ENCODE peak calls at places on chromosomes 4 and X, in eight cellular contexts. One of them, this sample, is unnamed.

GRCh38 chr4:184957451-184958115 is 60.7 kb upstream of the HELT start:
- DNase-seq in caudate nucleus: no peak
- DNase-seq in hypothalamus: no peak
- DNase-seq in iPS DF 6.9: no peak
- DNase-seq in T-cell: no peak
- DNase-seq in Daoy: no peak
- DNase-seq in NCI-H1930: no peak
- DNase-seq in HCT116: no peak
- DNase-seq in this sample: no peak

GRCh38 chr4:184096561-184097239 is 121.0 kb downstream of the ENPP6 start:
- DNase-seq in caudate nucleus: no peak
- DNase-seq in hypothalamus: no peak
- DNase-seq in iPS DF 6.9: no peak
- DNase-seq in T-cell: no peak
- DNase-seq in Daoy: no peak
- DNase-seq in NCI-H1930: no peak
- DNase-seq in HCT116: no peak
- DNase-seq in this sample: no peak

GRCh38 chr4:78207951-78208350 is 150.8 kb downstream of the FRAS1 start:
- DNase-seq in caudate nucleus: no peak
- DNase-seq in hypothalamus: no peak
- DNase-seq in iPS DF 6.9: no peak
- DNase-seq in T-cell: no peak
- DNase-seq in Daoy: no peak
- DNase-seq in NCI-H1930: no peak
- DNase-seq in HCT116: no peak
- DNase-seq in this sample: no peak

GRCh38 chr4:53313510-53313909 is 52.4 kb downstream of the SCFD2 start:
- DNase-seq in caudate nucleus: no peak
- DNase-seq in hypothalamus: no peak
- DNase-seq in iPS DF 6.9: no peak
- DNase-seq in T-cell: no peak
- DNase-seq in Daoy: no peak
- DNase-seq in NCI-H1930: no peak
- DNase-seq in HCT116: no peak
- DNase-seq in this sample: no peak

GRCh38 chr4:98728433-98728832 is 70.0 kb upstream of the TSPAN5 start:
- DNase-seq in caudate nucleus: no peak
- DNase-seq in hypothalamus: no peak
- DNase-seq in iPS DF 6.9: no peak
- DNase-seq in T-cell: no peak
- DNase-seq in Daoy: peak
- DNase-seq in NCI-H1930: no peak
- DNase-seq in HCT116: no peak
- DNase-seq in this sample: no peak

GRCh38 chr4:112173593-112174559 is 28.6 kb downstream of the FAM241A start:
- DNase-seq in caudate nucleus: no peak
- DNase-seq in hypothalamus: no peak
- DNase-seq in iPS DF 6.9: no peak
- DNase-seq in T-cell: no peak
- DNase-seq in Daoy: peak
- DNase-seq in NCI-H1930: no peak
- DNase-seq in HCT116: peak
- DNase-seq in this sample: no peak

GRCh38 chrX:83511208-83511607 is 3.1 kb downstream of the POU3F4 start:
- DNase-seq in caudate nucleus: no peak
- DNase-seq in hypothalamus: no peak
- DNase-seq in iPS DF 6.9: no peak
- DNase-seq in T-cell: no peak
- DNase-seq in Daoy: no peak
- DNase-seq in NCI-H1930: peak
- DNase-seq in HCT116: no peak
- DNase-seq in this sample: no peak

GRCh38 chr4:156832886-156833285 is 138.7 kb downstream of the PDGFC start:
- DNase-seq in caudate nucleus: no peak
- DNase-seq in hypothalamus: no peak
- DNase-seq in iPS DF 6.9: no peak
- DNase-seq in T-cell: no peak
- DNase-seq in Daoy: no peak
- DNase-seq in NCI-H1930: no peak
- DNase-seq in HCT116: no peak
- DNase-seq in this sample: no peak

GRCh38 chr4:182600836-182601235 is 316.4 kb downstream of the DCTD start:
- DNase-seq in caudate nucleus: no peak
- DNase-seq in hypothalamus: no peak
- DNase-seq in iPS DF 6.9: no peak
- DNase-seq in T-cell: no peak
- DNase-seq in Daoy: no peak
- DNase-seq in NCI-H1930: no peak
- DNase-seq in HCT116: no peak
- DNase-seq in this sample: no peak

GRCh38 chr4:124426279-124426678 is 286.3 kb downstream of the ANKRD50 start:
- DNase-seq in caudate nucleus: no peak
- DNase-seq in hypothalamus: no peak
- DNase-seq in iPS DF 6.9: no peak
- DNase-seq in T-cell: no peak
- DNase-seq in Daoy: no peak
- DNase-seq in NCI-H1930: no peak
- DNase-seq in HCT116: no peak
- DNase-seq in this sample: no peak

GRCh38 chr4:158282252-158282651 is 72.0 kb downstream of the TMEM144 start:
- DNase-seq in caudate nucleus: no peak
- DNase-seq in hypothalamus: no peak
- DNase-seq in iPS DF 6.9: no peak
- DNase-seq in T-cell: no peak
- DNase-seq in Daoy: peak
- DNase-seq in NCI-H1930: no peak
- DNase-seq in HCT116: peak
- DNase-seq in this sample: no peak

GRCh38 chr4:187235456-187236170 is 512.0 kb upstream of the FAT1 start:
- DNase-seq in caudate nucleus: no peak
- DNase-seq in hypothalamus: peak
- DNase-seq in iPS DF 6.9: no peak
- DNase-seq in T-cell: no peak
- DNase-seq in Daoy: no peak
- DNase-seq in NCI-H1930: peak
- DNase-seq in HCT116: no peak
- DNase-seq in this sample: no peak

GRCh38 chrX:154596290-154596929 is 11.5 kb downstream of the CTAG1A start:
- DNase-seq in caudate nucleus: no peak
- DNase-seq in hypothalamus: no peak
- DNase-seq in iPS DF 6.9: peak
- DNase-seq in T-cell: no peak
- DNase-seq in Daoy: peak
- DNase-seq in NCI-H1930: no peak
- DNase-seq in HCT116: no peak
- DNase-seq in this sample: no peak

GRCh38 chr4:88613417-88613875 is 21.2 kb downstream of the HERC3 start:
- DNase-seq in caudate nucleus: no peak
- DNase-seq in hypothalamus: no peak
- DNase-seq in iPS DF 6.9: no peak
- DNase-seq in T-cell: peak
- DNase-seq in Daoy: no peak
- DNase-seq in NCI-H1930: no peak
- DNase-seq in HCT116: no peak
- DNase-seq in this sample: peak

GRCh38 chr4:56752985-56753384 is 68.5 kb downstream of the SPINK2 start:
- DNase-seq in caudate nucleus: no peak
- DNase-seq in hypothalamus: no peak
- DNase-seq in iPS DF 6.9: no peak
- DNase-seq in T-cell: no peak
- DNase-seq in Daoy: no peak
- DNase-seq in NCI-H1930: no peak
- DNase-seq in HCT116: peak
- DNase-seq in this sample: no peak

GRCh38 chr4:6746721-6747689 is 31.0 kb downstream of the BLOC1S4 start:
- DNase-seq in caudate nucleus: no peak
- DNase-seq in hypothalamus: no peak
- DNase-seq in iPS DF 6.9: no peak
- DNase-seq in T-cell: no peak
- DNase-seq in Daoy: peak
- DNase-seq in NCI-H1930: no peak
- DNase-seq in HCT116: no peak
- DNase-seq in this sample: no peak

GRCh38 chr4:165355900-165356300 is 22.9 kb upstream of the CPE start:
- DNase-seq in caudate nucleus: no peak
- DNase-seq in hypothalamus: no peak
- DNase-seq in iPS DF 6.9: no peak
- DNase-seq in T-cell: no peak
- DNase-seq in Daoy: no peak
- DNase-seq in NCI-H1930: peak
- DNase-seq in HCT116: peak
- DNase-seq in this sample: no peak

GRCh38 chrX:11670316-11670715 is 4.6 kb upstream of the ARHGAP6 start:
- DNase-seq in caudate nucleus: no peak
- DNase-seq in hypothalamus: no peak
- DNase-seq in iPS DF 6.9: no peak
- DNase-seq in T-cell: no peak
- DNase-seq in Daoy: no peak
- DNase-seq in NCI-H1930: no peak
- DNase-seq in HCT116: no peak
- DNase-seq in this sample: no peak

GRCh38 chr4:171130126-171130801 is 682.9 kb upstream of the GALNTL6 start:
- DNase-seq in caudate nucleus: no peak
- DNase-seq in hypothalamus: no peak
- DNase-seq in iPS DF 6.9: no peak
- DNase-seq in T-cell: no peak
- DNase-seq in Daoy: no peak
- DNase-seq in NCI-H1930: no peak
- DNase-seq in HCT116: no peak
- DNase-seq in this sample: no peak

GRCh38 chrX:49754238-49754857 is 58.6 kb upstream of the PAGE1 start:
- DNase-seq in caudate nucleus: no peak
- DNase-seq in hypothalamus: no peak
- DNase-seq in iPS DF 6.9: peak
- DNase-seq in T-cell: peak
- DNase-seq in Daoy: peak
- DNase-seq in NCI-H1930: peak
- DNase-seq in HCT116: peak
- DNase-seq in this sample: peak

GRCh38 chr4:150501983-150502382 is 80.0 kb upstream of the MAB21L2 start:
- DNase-seq in caudate nucleus: no peak
- DNase-seq in hypothalamus: no peak
- DNase-seq in iPS DF 6.9: no peak
- DNase-seq in T-cell: no peak
- DNase-seq in Daoy: no peak
- DNase-seq in NCI-H1930: no peak
- DNase-seq in HCT116: no peak
- DNase-seq in this sample: no peak

GRCh38 chr4:42671431-42672194 is 14.7 kb upstream of the ATP8A1 start:
- DNase-seq in caudate nucleus: no peak
- DNase-seq in hypothalamus: no peak
- DNase-seq in iPS DF 6.9: no peak
- DNase-seq in T-cell: peak
- DNase-seq in Daoy: peak
- DNase-seq in NCI-H1930: no peak
- DNase-seq in HCT116: no peak
- DNase-seq in this sample: peak

GRCh38 chr4:152380185-152380584 is 155.7 kb downstream of the FBXW7 start:
- DNase-seq in caudate nucleus: no peak
- DNase-seq in hypothalamus: no peak
- DNase-seq in iPS DF 6.9: no peak
- DNase-seq in T-cell: no peak
- DNase-seq in Daoy: no peak
- DNase-seq in NCI-H1930: no peak
- DNase-seq in HCT116: no peak
- DNase-seq in this sample: no peak

GRCh38 chr4:140862182-140862442 is 105.9 kb upstream of the TBC1D9 start:
- DNase-seq in caudate nucleus: no peak
- DNase-seq in hypothalamus: no peak
- DNase-seq in iPS DF 6.9: no peak
- DNase-seq in T-cell: no peak
- DNase-seq in Daoy: no peak
- DNase-seq in NCI-H1930: no peak
- DNase-seq in HCT116: no peak
- DNase-seq in this sample: no peak

GRCh38 chr4:139416073-139416673 is 37.7 kb upstream of the RAB33B start:
- DNase-seq in caudate nucleus: no peak
- DNase-seq in hypothalamus: no peak
- DNase-seq in iPS DF 6.9: peak
- DNase-seq in T-cell: no peak
- DNase-seq in Daoy: peak
- DNase-seq in NCI-H1930: peak
- DNase-seq in HCT116: peak
- DNase-seq in this sample: peak

GRCh38 chr4:82380344-82380743 is 6.6 kb upstream of the HNRNPD start:
- DNase-seq in caudate nucleus: no peak
- DNase-seq in hypothalamus: no peak
- DNase-seq in iPS DF 6.9: no peak
- DNase-seq in T-cell: no peak
- DNase-seq in Daoy: no peak
- DNase-seq in NCI-H1930: no peak
- DNase-seq in HCT116: peak
- DNase-seq in this sample: no peak

GRCh38 chr4:2817701-2818350 is 24.9 kb downstream of the SH3BP2 start:
- DNase-seq in caudate nucleus: no peak
- DNase-seq in hypothalamus: no peak
- DNase-seq in iPS DF 6.9: no peak
- DNase-seq in T-cell: no peak
- DNase-seq in Daoy: peak
- DNase-seq in NCI-H1930: peak
- DNase-seq in HCT116: peak
- DNase-seq in this sample: no peak

GRCh38 chrX:96982159-96982558 is 98.5 kb downstream of the RPA4 start:
- DNase-seq in caudate nucleus: no peak
- DNase-seq in hypothalamus: no peak
- DNase-seq in iPS DF 6.9: no peak
- DNase-seq in T-cell: no peak
- DNase-seq in Daoy: no peak
- DNase-seq in NCI-H1930: no peak
- DNase-seq in HCT116: no peak
- DNase-seq in this sample: no peak

GRCh38 chr4:55080174-55080865 is 45.1 kb downstream of the KDR start:
- DNase-seq in caudate nucleus: no peak
- DNase-seq in hypothalamus: no peak
- DNase-seq in iPS DF 6.9: no peak
- DNase-seq in T-cell: no peak
- DNase-seq in Daoy: no peak
- DNase-seq in NCI-H1930: no peak
- DNase-seq in HCT116: no peak
- DNase-seq in this sample: no peak

GRCh38 chr4:142778908-142779307 is 67.2 kb downstream of the INPP4B start:
- DNase-seq in caudate nucleus: no peak
- DNase-seq in hypothalamus: no peak
- DNase-seq in iPS DF 6.9: no peak
- DNase-seq in T-cell: no peak
- DNase-seq in Daoy: no peak
- DNase-seq in NCI-H1930: no peak
- DNase-seq in HCT116: no peak
- DNase-seq in this sample: no peak

GRCh38 chr4:24488399-24489164 is 95.8 kb downstream of the DHX15 start:
- DNase-seq in caudate nucleus: peak
- DNase-seq in hypothalamus: peak
- DNase-seq in iPS DF 6.9: no peak
- DNase-seq in T-cell: peak
- DNase-seq in Daoy: peak
- DNase-seq in NCI-H1930: peak
- DNase-seq in HCT116: peak
- DNase-seq in this sample: peak

GRCh38 chr4:7416745-7417432 is 17.8 kb downstream of the PSAPL1 start:
- DNase-seq in caudate nucleus: no peak
- DNase-seq in hypothalamus: no peak
- DNase-seq in iPS DF 6.9: no peak
- DNase-seq in T-cell: no peak
- DNase-seq in Daoy: no peak
- DNase-seq in NCI-H1930: no peak
- DNase-seq in HCT116: no peak
- DNase-seq in this sample: no peak